ENCODE peak calls at places on chromosomes 13 and 19, in ten cellular contexts. X is GM23248, I is endothelial cell of umbilical vein, K is PC-3, W is K562, E is keratinocyte, Y is PC-9, O is fibroblast of lung, Z is hepatocyte, V is MM.1S. B is an unnamed sample.

GRCh38 chr19:47280183-47280797 is 5.6 kb downstream of the INAFM1 start:
- DNase-seq in X (peak), I (peak), K (peak), W (peak), E (no peak), Y (no peak), O (no peak), Z (peak), V (peak), B (peak)

GRCh38 chr13:100234006-100234405 is 145.1 kb downstream of the PCCA start:
- DNase-seq in X (no peak), I (peak), K (no peak), W (no peak), E (no peak), Y (no peak), O (no peak), Z (no peak), V (no peak), B (no peak)

GRCh38 chr19:55474269-55475265 is 1.9 kb upstream of the ZNF628 start:
- DNase-seq in X (peak), I (no peak), K (no peak), W (no peak), E (no peak), Y (no peak), O (peak), Z (no peak), V (no peak), B (no peak)

GRCh38 chr13:26973281-26973680 is 198.3 kb downstream of the USP12 start:
- DNase-seq in X (no peak), I (no peak), K (no peak), W (no peak), E (no peak), Y (no peak), O (no peak), Z (no peak), V (no peak), B (no peak)

GRCh38 chr19:24141612-24142011 is 54.6 kb downstream of the ZNF254 start:
- DNase-seq in X (no peak), I (no peak), K (no peak), W (no peak), E (no peak), Y (no peak), O (peak), Z (no peak), V (no peak), B (no peak)

GRCh38 chr19:19040417-19040816 is 7.0 kb downstream of the ARMC6 start:
- DNase-seq in X (peak), I (no peak), K (peak), W (no peak), E (no peak), Y (peak), O (peak), Z (peak), V (no peak), B (no peak)

GRCh38 chr13:112696869-112697465 is 7.1 kb downstream of the ATP11A start:
- DNase-seq in X (no peak), I (no peak), K (no peak), W (no peak), E (no peak), Y (no peak), O (no peak), Z (no peak), V (no peak), B (no peak)

GRCh38 chr13:29551214-29551613 is 44.3 kb downstream of the SLC7A1 start:
- DNase-seq in X (peak), I (no peak), K (no peak), W (no peak), E (no peak), Y (no peak), O (no peak), Z (no peak), V (no peak), B (no peak)

GRCh38 chr13:46684287-46685001 is 112.5 kb downstream of the ESD start:
- DNase-seq in X (no peak), I (peak), K (no peak), W (no peak), E (no peak), Y (no peak), O (peak), Z (no peak), V (no peak), B (peak)

GRCh38 chr19:50344661-50345318 is 15.6 kb upstream of the KCNC3 start:
- DNase-seq in X (no peak), I (no peak), K (no peak), W (no peak), E (no peak), Y (no peak), O (no peak), Z (no peak), V (no peak), B (no peak)

GRCh38 chr19:41616785-41617621 is 9.9 kb downstream of the CEACAM4 start:
- DNase-seq in X (peak), I (peak), K (peak), W (no peak), E (no peak), Y (no peak), O (peak), Z (peak), V (peak), B (peak)

GRCh38 chr13:46648166-46648607 is 95.2 kb downstream of the LRCH1 start:
- DNase-seq in X (peak), I (no peak), K (peak), W (no peak), E (no peak), Y (no peak), O (no peak), Z (peak), V (peak), B (peak)

GRCh38 chr13:113160983-113161382 is 2.5 kb downstream of the PROZ start:
- DNase-seq in X (no peak), I (no peak), K (no peak), W (no peak), E (no peak), Y (no peak), O (no peak), Z (no peak), V (no peak), B (no peak)

GRCh38 chr13:33743438-33744368 is 74.2 kb upstream of the RFC3 start:
- DNase-seq in X (no peak), I (no peak), K (no peak), W (no peak), E (no peak), Y (peak), O (no peak), Z (no peak), V (no peak), B (no peak)

GRCh38 chr13:50386527-50387123 is 371.4 kb downstream of the KCNRG start:
- DNase-seq in X (peak), I (peak), K (peak), W (no peak), E (no peak), Y (no peak), O (peak), Z (peak), V (no peak), B (peak)

GRCh38 chr13:52949044-52949443 is 79.6 kb upstream of the OLFM4 start:
- DNase-seq in X (no peak), I (no peak), K (no peak), W (no peak), E (no peak), Y (no peak), O (no peak), Z (no peak), V (no peak), B (no peak)

GRCh38 chr13:61734683-61735082 is 319.0 kb upstream of the PCDH20 start:
- DNase-seq in X (no peak), I (no peak), K (no peak), W (no peak), E (no peak), Y (no peak), O (no peak), Z (no peak), V (no peak), B (no peak)

GRCh38 chr13:71339010-71339409 is 528.0 kb downstream of the DACH1 start:
- DNase-seq in X (no peak), I (no peak), K (no peak), W (no peak), E (no peak), Y (no peak), O (no peak), Z (no peak), V (no peak), B (no peak)
- TF ChIP-seq EZH2 in X (no peak), I (no peak), K (no peak), W (no peak), E (no peak), Y (no peak), O (no peak), Z (no peak), V (no peak), B (no peak)

GRCh38 chr13:101919541-101920306 is 467.2 kb downstream of the ITGBL1 start:
- DNase-seq in X (peak), I (peak), K (no peak), W (no peak), E (no peak), Y (no peak), O (peak), Z (peak), V (no peak), B (peak)

GRCh38 chr13:101916758-101917474 is 464.4 kb downstream of the ITGBL1 start:
- DNase-seq in X (no peak), I (no peak), K (no peak), W (no peak), E (no peak), Y (no peak), O (no peak), Z (no peak), V (no peak), B (peak)

GRCh38 chr13:101916108-101916757 is 463.8 kb downstream of the ITGBL1 start:
- DNase-seq in X (peak), I (no peak), K (no peak), W (no peak), E (no peak), Y (no peak), O (peak), Z (peak), V (no peak), B (peak)

GRCh38 chr13:101917475-101917810 is 465.0 kb downstream of the ITGBL1 start:
- DNase-seq in X (no peak), I (no peak), K (no peak), W (no peak), E (no peak), Y (no peak), O (no peak), Z (no peak), V (no peak), B (peak)

GRCh38 chr13:101917833-101918755 is 465.6 kb downstream of the ITGBL1 start:
- DNase-seq in X (no peak), I (no peak), K (no peak), W (no peak), E (no peak), Y (no peak), O (no peak), Z (no peak), V (no peak), B (peak)
- TF ChIP-seq EZH2 in X (no peak), I (no peak), K (no peak), W (no peak), E (no peak), Y (no peak), O (peak), Z (no peak), V (no peak), B (no peak)

GRCh38 chr19:11418166-11418517 is 972 bp downstream of the RGL3 start:
- DNase-seq in X (no peak), I (no peak), K (no peak), W (no peak), E (no peak), Y (no peak), O (no peak), Z (no peak), V (no peak), B (no peak)

GRCh38 chr19:11420894-11421606 is 1.9 kb upstream of the RGL3 start:
- DNase-seq in X (no peak), I (no peak), K (no peak), W (no peak), E (no peak), Y (no peak), O (no peak), Z (peak), V (no peak), B (peak)

GRCh38 chr19:11420429-11420893 is 1.3 kb upstream of the RGL3 start:
- DNase-seq in X (peak), I (no peak), K (no peak), W (no peak), E (no peak), Y (no peak), O (no peak), Z (peak), V (no peak), B (peak)

GRCh38 chr19:11416346-11417052 is 2.6 kb downstream of the RGL3 start:
- DNase-seq in X (no peak), I (no peak), K (no peak), W (no peak), E (no peak), Y (no peak), O (no peak), Z (no peak), V (no peak), B (no peak)

DNA sequence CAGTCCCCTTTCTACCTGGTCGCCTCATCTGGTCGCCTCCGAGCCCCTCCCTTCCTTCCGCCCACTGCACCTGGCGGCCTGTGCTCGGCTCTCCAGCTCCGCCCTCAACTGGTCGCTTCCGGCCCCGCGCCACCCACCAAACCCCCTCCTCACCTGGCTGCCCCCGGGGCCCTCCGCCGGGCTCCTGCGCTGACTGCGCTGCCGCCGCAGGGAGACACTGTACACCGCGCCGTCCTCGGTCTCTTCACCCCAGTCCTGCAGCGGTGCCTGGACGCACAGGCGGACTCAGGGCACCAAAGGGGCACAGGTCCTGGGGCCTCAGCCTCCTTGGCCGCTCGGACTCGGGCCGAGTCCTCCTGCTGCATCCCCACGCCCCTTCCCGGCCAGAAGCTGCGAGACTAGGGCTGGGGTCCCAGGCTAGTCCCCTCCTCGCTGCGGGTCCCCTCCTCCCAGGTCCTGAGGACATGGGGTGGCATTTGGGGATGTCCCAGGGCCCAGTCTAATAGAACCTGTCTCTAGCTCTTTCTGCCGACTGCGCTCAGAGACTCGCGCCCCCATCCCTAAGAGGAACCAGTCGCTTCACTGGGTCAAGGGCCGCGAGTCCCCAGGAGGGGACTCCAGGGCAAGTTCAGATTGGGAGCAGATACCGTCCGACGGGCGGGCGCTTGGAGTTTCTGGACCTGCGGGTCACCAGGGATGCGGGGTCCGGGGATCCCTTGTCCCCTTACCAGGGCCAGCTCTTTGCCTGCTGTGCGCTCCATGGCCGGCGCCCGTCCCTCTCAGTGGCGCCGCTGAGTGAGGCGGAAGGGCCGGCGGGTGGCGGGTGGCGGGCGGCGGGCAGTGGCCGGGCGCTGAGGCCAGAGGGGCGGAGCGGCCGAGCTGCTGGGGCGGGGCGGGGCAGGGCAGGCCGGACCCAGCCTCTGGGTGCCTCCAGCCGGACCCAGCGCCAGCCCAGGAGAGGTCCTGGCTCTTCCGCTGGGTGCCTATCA is at the start of gene RGL3:
- DNase-seq in X (peak), I (no peak), K (peak), W (peak), E (no peak), Y (peak), O (no peak), Z (peak), V (no peak), B (peak)
- TF ChIP-seq EZH2 in X (no peak), I (peak), K (no peak), W (no peak), E (peak), Y (no peak), O (peak), Z (peak), V (no peak), B (no peak)

DNA sequence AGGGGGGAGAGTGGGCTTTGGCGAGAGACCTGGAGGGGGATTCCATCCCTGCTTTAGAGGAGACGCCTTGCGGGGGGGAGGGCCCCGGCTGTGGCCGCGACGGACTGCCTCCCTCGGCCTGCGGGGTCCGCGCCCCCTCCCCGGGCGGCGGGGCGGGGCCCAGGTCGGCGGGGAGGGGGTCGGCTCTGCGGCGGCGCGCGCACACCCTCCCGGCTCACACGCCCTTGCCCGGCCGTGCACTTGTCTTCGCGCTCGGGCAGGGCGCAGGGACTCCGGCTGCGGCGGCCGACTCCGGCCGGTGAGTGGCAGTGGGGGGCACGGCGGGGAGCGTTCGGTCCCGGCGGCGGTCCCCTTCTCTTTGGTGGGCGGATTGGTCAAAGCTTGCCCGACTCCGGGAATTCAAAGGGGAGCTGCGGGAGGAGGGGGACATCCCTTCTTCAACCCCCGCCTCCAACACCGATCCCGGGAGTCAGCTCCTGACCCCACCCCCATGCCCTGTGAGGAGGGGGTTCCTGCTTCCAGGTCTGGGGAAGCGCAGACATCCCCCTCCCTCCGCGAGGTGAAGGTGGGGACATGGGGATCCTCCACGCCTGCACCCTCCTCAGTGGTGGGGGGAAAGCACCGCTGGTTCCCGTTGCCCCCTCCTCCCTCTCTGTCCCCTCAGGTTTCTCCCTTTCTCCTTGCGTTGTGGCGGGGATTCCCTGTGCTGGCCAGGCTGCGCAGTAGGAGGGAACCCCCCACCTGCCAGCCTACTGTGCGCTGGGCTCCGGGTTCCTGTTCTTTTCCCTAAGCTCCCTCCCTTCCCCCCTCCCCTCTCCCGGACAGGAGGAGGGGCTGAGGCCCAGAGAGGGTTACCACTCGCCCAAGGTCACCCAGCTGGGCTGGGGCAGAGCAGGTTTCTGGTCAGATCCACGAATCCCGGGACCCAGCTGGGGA is 14.6 kb upstream of the KCNN1 start:
- DNase-seq in X (no peak), I (no peak), K (no peak), W (peak), E (no peak), Y (no peak), O (no peak), Z (no peak), V (no peak), B (peak)
- TF ChIP-seq EZH2 in X (no peak), I (peak), K (peak), W (no peak), E (peak), Y (peak), O (peak), Z (peak), V (no peak), B (no peak)

B was measured in GM23338.